ENCODE peak calls at places on chromosomes 4 and X, in five cellular contexts. H, L, O, J and A are unnamed samples.

GRCh38 chr4:107258359-107258758 is 222.2 kb upstream of the DKK2 start:
- DNase-seq in H (no peak), L (no peak), O (no peak), J (no peak), A (no peak)

GRCh38 chrX:46485897-46486296 is 59.3 kb downstream of the ZNF674 start:
- DNase-seq in H (no peak), L (no peak), O (peak; percentile 83), J (no peak), A (peak; percentile 44)

GRCh38 chr4:127660486-127660885 is 27.7 kb downstream of the INTU start:
- DNase-seq in H (no peak), L (no peak), O (no peak), J (no peak), A (no peak)

GRCh38 chr4:2155246-2155645 is 86.7 kb downstream of the HAUS3 start:
- DNase-seq in H (no peak), L (no peak), O (no peak), J (no peak), A (no peak)

GRCh38 chr4:147822128-147822527 is 90.2 kb downstream of the ARHGAP10 start:
- DNase-seq in H (peak; percentile 7), L (no peak), O (peak; percentile 39), J (no peak), A (no peak)

GRCh38 chr4:113499696-113500095 is 261.8 kb downstream of the CAMK2D start:
- DNase-seq in H (no peak), L (no peak), O (peak; percentile 35), J (no peak), A (no peak)

GRCh38 chrX:21905209-21905735 is 35.2 kb upstream of the SMS start:
- DNase-seq in H (no peak), L (no peak), O (no peak), J (no peak), A (no peak)

GRCh38 chrX:2502120-2502667 is 1.4 kb upstream of the DHRSX start:
- DNase-seq in H (no peak), L (no peak), O (no peak), J (no peak), A (no peak)

GRCh38 chr4:112060212-112060611 is 85.0 kb upstream of the FAM241A start:
- DNase-seq in H (peak; percentile 31), L (no peak), O (peak; percentile 7), J (no peak), A (no peak)

GRCh38 chrX:41412261-41413167 is 34.6 kb upstream of the NYX start:
- DNase-seq in H (peak; percentile 37), L (no peak), O (peak; percentile 39), J (no peak), A (no peak)

GRCh38 chr4:43331226-43332078 is 438.9 kb downstream of the GRXCR1 start:
- DNase-seq in H (no peak), L (no peak), O (no peak), J (no peak), A (no peak)

GRCh38 chr4:173001571-173001970 is 167.0 kb upstream of the GALNT7 start:
- DNase-seq in H (no peak), L (no peak), O (no peak), J (no peak), A (no peak)

GRCh38 chrX:346034-346813 is 27.6 kb upstream of the GTPBP6 start:
- DNase-seq in H (no peak), L (no peak), O (no peak), J (no peak), A (peak; percentile 38)

GRCh38 chrX:50707955-50708694 is 105.9 kb downstream of the SHROOM4 start:
- DNase-seq in H (no peak), L (no peak), O (no peak), J (no peak), A (no peak)

GRCh38 chr4:73070072-73070385 is 513 bp upstream of the COX18 start:
- DNase-seq in H (no peak), L (no peak), O (no peak), J (no peak), A (no peak)

GRCh38 chrX:18620349-18620748 is 51.6 kb downstream of the RS1 start:
- DNase-seq in H (no peak), L (no peak), O (peak; percentile 78), J (peak; percentile 7), A (no peak)

GRCh38 chr4:185122681-185123345 is 20.3 kb upstream of the SLC25A4 start:
- DNase-seq in H (no peak), L (no peak), O (no peak), J (no peak), A (no peak)

GRCh38 chr4:25350561-25350960 is 26.5 kb upstream of the ANAPC4 start:
- DNase-seq in H (no peak), L (no peak), O (no peak), J (no peak), A (no peak)

GRCh38 chrX:153384390-153384789 is 16.8 kb downstream of the PNMA6E start:
- DNase-seq in H (no peak), L (no peak), O (no peak), J (no peak), A (no peak)

GRCh38 chr4:58247792-58248191 is 1137.6 kb upstream of the IGFBP7 start:
- DNase-seq in H (peak; percentile 35), L (no peak), O (no peak), J (no peak), A (peak; percentile 27)

GRCh38 chr4:110154586-110154985 is 43.8 kb downstream of the ELOVL6 start:
- DNase-seq in H (no peak), L (no peak), O (no peak), J (no peak), A (no peak)

GRCh38 chr4:14800977-14801376 is 201.3 kb upstream of the CPEB2 start:
- DNase-seq in H (no peak), L (no peak), O (no peak), J (no peak), A (no peak)

GRCh38 chrX:51456814-51457213 is 39.6 kb downstream of the NUDT11 start:
- DNase-seq in H (peak; percentile 9), L (no peak), O (peak; percentile 0), J (no peak), A (no peak)

DNA sequence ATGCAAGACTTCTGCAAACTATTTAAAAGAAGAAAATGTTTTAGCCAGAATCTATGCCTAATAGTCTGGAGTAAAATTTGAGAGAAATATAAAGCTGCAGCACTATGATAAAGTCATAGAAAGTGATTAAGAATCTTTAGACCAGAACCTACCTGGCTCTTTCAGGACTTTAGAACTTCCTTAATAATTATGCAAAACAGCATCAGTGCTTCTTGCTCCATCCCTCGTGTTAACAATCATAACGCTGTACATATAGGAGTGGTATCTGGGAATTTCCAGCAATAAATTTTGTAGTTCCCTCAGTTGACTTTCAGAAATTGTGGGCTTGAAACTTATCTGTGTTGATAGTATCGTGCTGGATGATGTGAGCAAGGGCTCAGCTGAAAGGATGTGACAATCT is 102.1 kb upstream of the RASGEF1B start:
- DNase-seq in H (no peak), L (no peak), O (no peak), J (no peak), A (no peak)
- TF ChIP-seq ESRRA in H (no peak), L (no peak), O (no peak), J (no peak), A (no peak)

DNA sequence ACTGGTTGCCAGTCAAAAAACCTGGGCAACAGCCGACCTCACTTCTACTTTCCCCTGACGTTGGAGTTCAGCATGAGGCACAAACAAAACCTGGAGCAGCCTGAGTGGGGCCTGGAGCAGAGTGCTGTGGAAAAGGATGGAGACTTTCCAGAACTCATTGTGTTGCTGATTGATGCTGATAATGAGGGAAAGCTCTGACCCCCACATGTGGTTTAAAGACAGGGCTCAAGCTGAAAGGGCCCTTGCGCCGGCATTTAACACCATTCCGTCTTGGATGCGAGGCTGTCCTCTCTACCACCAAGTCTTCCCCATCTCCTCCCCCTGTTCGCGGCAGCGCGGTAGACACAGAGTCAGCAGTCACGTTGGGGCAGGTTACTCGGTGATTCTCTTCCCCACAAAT is 630 bp downstream of the CCDC158 start:
- DNase-seq in H (no peak), L (no peak), O (no peak), J (no peak), A (no peak)
- TF ChIP-seq ESRRA in H (no peak), L (no peak), O (no peak), J (no peak), A (no peak)

GRCh38 chr4:6190486-6190885 is 9.9 kb downstream of the JAKMIP1 start:
- DNase-seq in H (no peak), L (no peak), O (no peak), J (no peak), A (no peak)
- TF ChIP-seq ESRRA in H (no peak), L (no peak), O (no peak), J (no peak), A (no peak)

DNA sequence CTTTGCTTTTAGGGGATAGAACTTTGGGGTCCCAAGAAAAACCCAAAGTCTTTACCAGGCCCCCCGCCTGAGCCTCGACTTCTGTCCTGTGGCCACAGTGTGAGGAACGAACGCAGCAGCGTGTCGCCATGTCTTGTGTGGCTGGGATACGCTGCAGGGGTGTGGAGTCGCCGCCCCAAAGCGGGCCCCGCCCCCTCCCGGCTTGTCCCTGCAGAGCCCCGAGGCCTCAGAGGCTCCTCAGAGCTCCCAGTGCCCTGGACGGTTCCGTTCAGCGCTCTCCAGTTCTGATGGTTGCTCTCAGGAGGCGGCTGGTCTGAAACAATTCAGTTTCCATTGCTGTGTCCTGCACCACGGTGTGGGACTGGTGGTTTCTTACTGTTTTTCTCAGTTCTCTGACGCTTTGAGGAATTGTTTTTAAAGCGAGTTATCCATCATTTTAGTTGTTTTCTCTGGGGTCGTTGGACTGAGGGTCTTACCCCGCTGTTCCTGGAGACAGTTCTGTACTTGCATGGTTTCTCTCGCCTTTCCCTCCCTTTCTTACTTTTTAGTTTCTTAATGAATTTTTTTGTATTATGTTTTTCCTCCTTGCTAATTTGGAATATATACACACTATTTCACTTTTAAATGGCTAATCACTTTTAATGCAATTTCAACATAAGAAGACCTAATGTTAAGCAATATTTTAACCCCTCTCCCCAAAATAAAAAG is 1.6 kb upstream of the IDUA start:
- DNase-seq in H (no peak), L (peak; percentile 78), O (peak; percentile 65), J (no peak), A (peak; percentile 84)
- TF ChIP-seq ESRRA in H (no peak), L (no peak), O (no peak), J (no peak), A (no peak)

DNA sequence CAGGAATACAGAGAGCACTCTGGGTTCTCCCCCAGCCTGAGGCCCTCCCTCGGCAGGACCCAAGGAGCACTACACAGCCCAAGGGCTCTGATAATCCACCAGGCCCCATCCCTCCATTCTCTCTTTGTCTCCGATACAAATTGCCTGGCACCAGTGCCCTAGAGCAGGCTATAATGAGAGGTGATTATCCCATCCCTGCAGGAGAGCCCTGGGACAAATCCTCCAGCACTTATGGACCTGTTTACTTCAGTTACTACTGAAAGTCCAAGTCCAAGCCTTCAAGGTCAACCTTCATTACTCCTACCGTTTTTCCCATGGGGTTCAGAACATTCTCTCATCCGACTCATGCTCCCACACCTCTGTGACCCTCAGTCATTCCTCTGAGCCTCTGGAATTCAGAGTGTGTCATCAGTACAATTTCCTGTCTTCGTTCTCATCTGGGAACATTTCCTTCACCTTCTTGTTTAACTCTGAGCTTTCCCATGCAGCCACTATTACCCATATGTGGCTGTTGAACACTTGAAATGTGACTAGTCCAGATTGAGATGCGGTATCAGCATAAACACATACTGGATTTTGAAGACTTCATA is 299.0 kb downstream of the RAPGEF2 start:
- DNase-seq in H (peak; percentile 33), L (no peak), O (peak; percentile 25), J (no peak), A (no peak)
- TF ChIP-seq ESRRA in H (no peak), L (no peak), O (no peak), J (no peak), A (no peak)

GRCh38 chr4:54402880-54403503 is 173.9 kb downstream of the PDGFRA start:
- DNase-seq in H (no peak), L (no peak), O (no peak), J (no peak), A (peak; percentile 12)
- TF ChIP-seq ESRRA in H (no peak), L (no peak), O (no peak), J (no peak), A (no peak)